ENCODE peak calls at places on chromosomes 6 and 20, in seven cellular contexts. U is IMR-90, S is mesendoderm, H is H9, J is H1, Q is mesenchymal stem cell, I is neuronal stem cell. K is an unnamed sample.

GRCh38 chr20:58111340-58112016 is 117.0 kb downstream of the ANKRD60 start:
- DNase-seq in U (no peak), S (no peak), H (peak; percentile 8), J (peak; percentile 32), Q (no peak), I (no peak), K (peak; percentile 32)

GRCh38 chr6:170296746-170297576 is 6.1 kb upstream of the DLL1 start:
- DNase-seq in U (no peak), S (no peak), H (no peak), J (peak; percentile 63), Q (no peak), I (peak; percentile 74), K (peak; percentile 34)

GRCh38 chr20:50399003-50399916 is 110.9 kb upstream of the PTPN1 start:
- DNase-seq in U (peak; percentile 51), S (no peak), H (no peak), J (no peak), Q (peak; percentile 53), I (no peak), K (no peak)

GRCh38 chr6:142757827-142758226 is 187.1 kb downstream of the HIVEP2 start:
- DNase-seq in U (no peak), S (no peak), H (no peak), J (no peak), Q (no peak), I (no peak), K (no peak)

GRCh38 chr6:43809417-43810305 is 39.6 kb downstream of the VEGFA start:
- DNase-seq in U (peak; percentile 97), S (peak; percentile 52), H (no peak), J (no peak), Q (peak; percentile 84), I (no peak), K (no peak)

GRCh38 chr6:143449731-143450452 is 603 bp downstream of the ADAT2 start:
- DNase-seq in U (peak; percentile 23), S (peak; percentile 41), H (peak; percentile 36), J (peak; percentile 55), Q (peak; percentile 57), I (peak; percentile 3), K (peak; percentile 7)

GRCh38 chr20:16283978-16284377 is 289.3 kb downstream of the KIF16B start:
- DNase-seq in U (no peak), S (peak; percentile 22), H (no peak), J (no peak), Q (no peak), I (no peak), K (no peak)

GRCh38 chr20:57582432-57583288 is 21.8 kb downstream of the PCK1 start:
- DNase-seq in U (peak; percentile 64), S (peak; percentile 56), H (peak; percentile 55), J (peak; percentile 63), Q (no peak), I (no peak), K (no peak)

GRCh38 chr6:102670756-102671155 is 1277.2 kb downstream of the GRIK2 start:
- DNase-seq in U (no peak), S (no peak), H (no peak), J (no peak), Q (no peak), I (no peak), K (peak; percentile 1)

GRCh38 chr20:17645546-17646208 is 36.4 kb downstream of the RRBP1 start:
- DNase-seq in U (no peak), S (no peak), H (no peak), J (no peak), Q (no peak), I (no peak), K (peak; percentile 34)

GRCh38 chr6:136927313-136927712 is 5.2 kb downstream of the SLC35D3 start:
- DNase-seq in U (peak; percentile 10), S (peak; percentile 72), H (peak; percentile 51), J (peak; percentile 57), Q (peak; percentile 13), I (peak; percentile 14), K (no peak)

GRCh38 chr6:6890400-6890858 is 217.3 kb upstream of the RREB1 start:
- DNase-seq in U (no peak), S (peak; percentile 59), H (peak; percentile 59), J (peak; percentile 59), Q (peak; percentile 25), I (no peak), K (no peak)

GRCh38 chr20:10342152-10342551 is 91.9 kb downstream of the MKKS start:
- DNase-seq in U (no peak), S (no peak), H (no peak), J (no peak), Q (no peak), I (no peak), K (no peak)

GRCh38 chr6:26571592-26572296 is 25.0 kb upstream of the ABT1 start:
- DNase-seq in U (peak; percentile 90), S (peak; percentile 97), H (peak; percentile 83), J (peak; percentile 87), Q (peak; percentile 94), I (peak; percentile 86), K (peak; percentile 92)

GRCh38 chr6:138555294-138555988 is 56.1 kb upstream of the NHSL1 start:
- DNase-seq in U (no peak), S (peak; percentile 99), H (no peak), J (no peak), Q (peak; percentile 49), I (peak; percentile 71), K (peak; percentile 30)
- H4K8ac ChIP-seq in U (peak overlapping the region; percentile 43), S (no peak overlapping the region), H (no peak overlapping the region), J (no peak overlapping the region), Q (no peak overlapping the region), I (no peak overlapping the region), K (no peak overlapping the region)

GRCh38 chr20:5833309-5833941 is 83.2 kb downstream of the SHLD1 start:
- DNase-seq in U (no peak), S (no peak), H (no peak), J (no peak), Q (no peak), I (no peak), K (no peak)
- H2BK5ac ChIP-seq in U (no peak overlapping the region), S (no peak overlapping the region), H (no peak overlapping the region), J (no peak overlapping the region), Q (no peak overlapping the region), I (no peak overlapping the region), K (no peak overlapping the region)

DNA sequence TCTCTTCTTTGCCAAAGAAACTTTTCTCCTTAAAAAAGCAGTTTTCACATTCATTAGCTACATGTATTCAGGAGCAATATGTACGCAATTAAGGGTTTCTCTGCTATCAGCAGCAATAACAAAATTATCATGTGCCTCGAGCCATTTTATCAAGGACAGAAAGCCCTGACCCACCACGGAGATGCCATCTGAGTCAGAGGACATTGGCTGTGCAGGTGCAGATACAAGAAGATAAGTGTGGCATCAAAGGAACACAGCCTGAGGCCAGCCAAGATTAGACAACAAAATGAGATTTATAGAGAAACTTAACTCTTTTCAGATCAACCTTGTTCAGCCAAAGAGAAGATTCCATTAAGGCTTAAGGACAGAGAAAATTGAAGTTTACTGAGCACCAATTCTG is 115.2 kb upstream of the LGSN start:
- DNase-seq in U (no peak), S (no peak), H (no peak), J (no peak), Q (no peak), I (no peak), K (no peak)
- H4K8ac ChIP-seq in U (no peak overlapping the region), S (no peak overlapping the region), H (no peak overlapping the region), J (no peak overlapping the region), Q (no peak overlapping the region), I (no peak overlapping the region), K (no peak overlapping the region)

GRCh38 chr20:47235111-47235510 is 121.4 kb downstream of the ZMYND8 start:
- DNase-seq in U (no peak), S (no peak), H (no peak), J (no peak), Q (no peak), I (no peak), K (no peak)
- H2BK5ac ChIP-seq in U (no peak overlapping the region), S (no peak overlapping the region), H (no peak overlapping the region), J (no peak overlapping the region), Q (no peak overlapping the region), I (no peak overlapping the region), K (no peak overlapping the region)

DNA sequence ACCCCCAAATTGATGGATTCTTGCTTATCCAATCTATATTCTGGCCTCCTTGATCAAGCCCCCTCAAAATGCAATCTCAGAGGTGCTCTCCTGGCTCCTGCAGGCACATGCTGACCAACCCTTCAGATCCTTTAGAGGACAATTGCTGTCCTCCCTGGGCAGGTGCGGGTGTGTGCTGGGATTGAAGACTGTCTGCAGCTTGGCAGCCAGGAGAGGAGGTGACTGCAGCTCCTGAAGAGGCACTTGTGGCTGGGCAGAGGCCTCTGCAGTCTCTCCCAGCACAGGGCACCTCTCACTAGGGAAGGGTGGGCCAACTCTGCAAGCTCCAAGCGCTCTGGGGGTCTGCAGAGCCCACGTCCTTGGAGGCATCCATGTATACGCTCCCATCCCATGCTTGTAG is 28.5 kb downstream of the SUMO4 start:
- DNase-seq in U (no peak), S (no peak), H (no peak), J (peak; percentile 32), Q (no peak), I (no peak), K (no peak)
- H4K8ac ChIP-seq in U (no peak overlapping the region), S (no peak overlapping the region), H (no peak overlapping the region), J (no peak overlapping the region), Q (no peak overlapping the region), I (no peak overlapping the region), K (no peak overlapping the region)

K was measured in trophoblast cell.